ENCODE peak calls at places on chromosomes 16 and 17, in ten cellular contexts. One of them, this sample, is unnamed.

GRCh38 chr17:60539807-60540206 is 13.8 kb upstream of the APPBP2 start:
- DNase-seq in fibroblast of mammary gland: no peak
- DNase-seq in ovary: no peak
- DNase-seq in RWPE2: no peak
- DNase-seq in SHP77: no peak
- DNase-seq in EL: no peak
- DNase-seq in upper lobe of right lung: no peak
- DNase-seq in astrocyte of the hippocampus: no peak
- DNase-seq in B cell: no peak
- DNase-seq in hippocampal formation: no peak
- DNase-seq in this sample: no peak

GRCh38 chr17:2943971-2944370 is 119.4 kb downstream of the OR1D5 start:
- DNase-seq in fibroblast of mammary gland: no peak
- DNase-seq in ovary: no peak
- DNase-seq in RWPE2: no peak
- DNase-seq in SHP77: no peak
- DNase-seq in EL: no peak
- DNase-seq in upper lobe of right lung: no peak
- DNase-seq in astrocyte of the hippocampus: no peak
- DNase-seq in B cell: no peak
- DNase-seq in hippocampal formation: no peak
- DNase-seq in this sample: no peak

GRCh38 chr16:83744521-83744981 is 63.2 kb upstream of the HSBP1 start:
- DNase-seq in fibroblast of mammary gland: no peak
- DNase-seq in ovary: no peak
- DNase-seq in RWPE2: no peak
- DNase-seq in SHP77: no peak
- DNase-seq in EL: peak; percentile 77
- DNase-seq in upper lobe of right lung: peak; percentile 67
- DNase-seq in astrocyte of the hippocampus: peak; percentile 13
- DNase-seq in B cell: peak; percentile 42
- DNase-seq in hippocampal formation: peak; percentile 29
- DNase-seq in this sample: peak; percentile 71

GRCh38 chr17:67280279-67280678 is 35.3 kb upstream of the HELZ start:
- DNase-seq in fibroblast of mammary gland: peak; percentile 63
- DNase-seq in ovary: no peak
- DNase-seq in RWPE2: peak; percentile 90
- DNase-seq in SHP77: peak; percentile 96
- DNase-seq in EL: no peak
- DNase-seq in upper lobe of right lung: no peak
- DNase-seq in astrocyte of the hippocampus: no peak
- DNase-seq in B cell: no peak
- DNase-seq in hippocampal formation: no peak
- DNase-seq in this sample: no peak

GRCh38 chr17:83057397-83057761 is 22.0 kb upstream of the METRNL start:
- DNase-seq in fibroblast of mammary gland: no peak
- DNase-seq in ovary: no peak
- DNase-seq in RWPE2: no peak
- DNase-seq in SHP77: no peak
- DNase-seq in EL: no peak
- DNase-seq in upper lobe of right lung: peak; percentile 62
- DNase-seq in astrocyte of the hippocampus: no peak
- DNase-seq in B cell: no peak
- DNase-seq in hippocampal formation: no peak
- DNase-seq in this sample: no peak

GRCh38 chr17:42617956-42618431 is 8.5 kb downstream of the TUBG1 start:
- DNase-seq in fibroblast of mammary gland: no peak
- DNase-seq in ovary: no peak
- DNase-seq in RWPE2: no peak
- DNase-seq in SHP77: no peak
- DNase-seq in EL: no peak
- DNase-seq in upper lobe of right lung: no peak
- DNase-seq in astrocyte of the hippocampus: no peak
- DNase-seq in B cell: no peak
- DNase-seq in hippocampal formation: no peak
- DNase-seq in this sample: no peak

GRCh38 chr17:51516924-51517323 is 256.6 kb downstream of the UTP18 start:
- DNase-seq in fibroblast of mammary gland: no peak
- DNase-seq in ovary: no peak
- DNase-seq in RWPE2: no peak
- DNase-seq in SHP77: no peak
- DNase-seq in EL: no peak
- DNase-seq in upper lobe of right lung: no peak
- DNase-seq in astrocyte of the hippocampus: no peak
- DNase-seq in B cell: no peak
- DNase-seq in hippocampal formation: no peak
- DNase-seq in this sample: no peak

GRCh38 chr17:68573338-68573737 is 27.8 kb downstream of the FAM20A start:
- DNase-seq in fibroblast of mammary gland: no peak
- DNase-seq in ovary: no peak
- DNase-seq in RWPE2: no peak
- DNase-seq in SHP77: no peak
- DNase-seq in EL: no peak
- DNase-seq in upper lobe of right lung: no peak
- DNase-seq in astrocyte of the hippocampus: no peak
- DNase-seq in B cell: no peak
- DNase-seq in hippocampal formation: no peak
- DNase-seq in this sample: no peak

This sample was measured in putamen.